ENCODE peak calls at places on chromosomes 3 and 15, in six cellular contexts. A is left ventricle myocardium inferior, M is omental fat pad, J is esophagus squamous epithelium, Q is mammary epithelial cell, W is B cell. X is an unnamed sample.

GRCh38 chr3:71217640-71218222 is 365.8 kb downstream of the FOXP1 start:
- DNase-seq in A (no peak), M (no peak), J (no peak), Q (no peak), W (no peak), X (no peak)

GRCh38 chr15:79987569-79987955 is 16.6 kb upstream of the BCL2A1 start:
- DNase-seq in A (no peak), M (no peak), J (no peak), Q (no peak), W (no peak), X (no peak)

GRCh38 chr3:34346656-34347055 is 548.2 kb downstream of the PDCD6IP start:
- DNase-seq in A (no peak), M (no peak), J (no peak), Q (no peak), W (no peak), X (no peak)

GRCh38 chr3:42663581-42664442 is 10.3 kb downstream of the ZBTB47 start:
- DNase-seq in A (no peak), M (no peak), J (no peak), Q (no peak), W (peak), X (no peak)

GRCh38 chr3:25665646-25666136 is 984 bp upstream of the TOP2B start:
- DNase-seq in A (no peak), M (no peak), J (no peak), Q (no peak), W (no peak), X (no peak)

GRCh38 chr3:140597364-140597763 is 80.5 kb upstream of the TRIM42 start:
- DNase-seq in A (no peak), M (no peak), J (no peak), Q (no peak), W (no peak), X (no peak)

GRCh38 chr3:115341208-115341607 is 194.1 kb upstream of the ZBTB20 start:
- DNase-seq in A (no peak), M (no peak), J (no peak), Q (peak), W (no peak), X (no peak)

GRCh38 chr3:64161481-64161952 is 63.7 kb downstream of the PRICKLE2 start:
- DNase-seq in A (no peak), M (no peak), J (no peak), Q (peak), W (no peak), X (no peak)

GRCh38 chr3:42502429-42503250 is at the start of gene VIPR1:
- DNase-seq in A (peak), M (no peak), J (peak), Q (peak), W (peak), X (peak)

DNA sequence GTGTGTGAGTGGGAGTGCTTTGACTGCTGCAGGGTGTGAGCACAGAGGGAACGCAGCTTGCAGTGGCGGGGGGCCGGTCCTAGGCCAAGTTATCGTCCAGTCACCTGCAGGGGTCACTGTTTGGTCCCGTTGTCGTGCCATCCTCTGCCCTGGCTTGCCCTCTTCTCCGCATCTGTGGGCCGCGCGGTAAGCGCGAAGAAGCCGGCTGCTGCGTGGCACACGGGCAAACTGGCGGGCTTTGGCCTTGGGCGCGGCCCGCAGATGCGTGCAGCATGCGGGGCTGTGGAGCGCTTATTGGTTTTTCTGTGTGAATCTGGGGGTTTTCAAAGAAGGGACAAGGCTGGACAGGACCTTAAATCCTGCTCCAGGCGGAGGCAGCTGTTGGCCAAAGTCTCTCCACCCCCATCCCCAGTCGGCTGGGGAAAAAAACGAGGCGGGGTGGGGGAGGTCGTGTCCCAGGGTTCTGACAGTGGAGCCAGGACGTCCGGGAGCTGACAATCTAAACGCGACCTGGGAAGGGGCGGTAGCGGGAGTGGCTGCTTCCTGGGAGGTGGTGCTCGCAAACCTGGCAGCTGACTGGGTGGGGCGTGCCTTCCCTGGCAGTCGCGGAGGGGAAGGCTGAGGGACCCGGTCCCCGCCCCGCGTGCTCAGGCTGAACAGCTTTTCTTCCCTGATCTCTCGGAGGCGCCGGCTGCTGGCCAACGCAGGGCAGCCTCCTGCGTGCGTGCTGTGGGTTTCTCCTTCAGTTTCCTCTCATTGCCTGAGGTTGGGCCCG is 39.7 kb upstream of the VEPH1 start:
- DNase-seq in A (peak), M (no peak), J (no peak), Q (peak), W (peak), X (no peak)
- TF ChIP-seq CTCF in A (peak), M (no peak), J (no peak), Q (no peak), W (no peak), X (peak)

DNA sequence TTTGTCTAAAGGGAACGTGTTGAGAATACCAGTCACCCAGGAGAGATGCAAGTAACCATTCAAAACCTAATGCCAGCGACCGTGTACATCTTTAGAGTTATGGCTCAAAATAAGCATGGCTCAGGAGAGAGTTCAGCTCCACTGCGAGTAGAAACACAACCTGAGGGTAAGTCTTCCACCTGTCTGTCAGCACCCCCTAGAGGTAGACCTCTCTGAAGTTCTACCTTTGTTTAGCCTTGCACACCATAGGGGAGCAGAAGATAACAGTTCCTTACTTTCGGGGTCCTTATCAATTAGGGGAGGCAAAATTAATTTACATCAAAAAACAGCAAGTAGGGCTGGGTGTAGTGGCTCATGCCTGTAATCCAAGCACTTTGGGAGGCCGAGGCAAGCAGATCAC is 124.4 kb downstream of the HCN4 start:
- DNase-seq in A (no peak), M (no peak), J (no peak), Q (peak), W (no peak), X (no peak)
- TF ChIP-seq CTCF in A (peak), M (no peak), J (no peak), Q (peak), W (peak), X (peak)

GRCh38 chr3:139236336-139236735 is 107.5 kb upstream of the MRPS22 start:
- DNase-seq in A (no peak), M (no peak), J (no peak), Q (no peak), W (no peak), X (no peak)

GRCh38 chr3:139238281-139239030 is 105.4 kb upstream of the MRPS22 start:
- DNase-seq in A (no peak), M (no peak), J (no peak), Q (no peak), W (no peak), X (no peak)

GRCh38 chr3:139241783-139242182 is 102.0 kb upstream of the MRPS22 start:
- DNase-seq in A (no peak), M (no peak), J (no peak), Q (no peak), W (no peak), X (no peak)
- TF ChIP-seq CTCF in A (no peak), M (no peak), J (no peak), Q (peak), W (no peak), X (no peak)

GRCh38 chr3:81242871-81243270 is 518.6 kb downstream of the GBE1 start:
- DNase-seq in A (no peak), M (no peak), J (no peak), Q (no peak), W (no peak), X (no peak)
- TF ChIP-seq CTCF in A (peak), M (no peak), J (no peak), Q (peak), W (no peak), X (peak)

GRCh38 chr15:92304239-92304975 is 89.3 kb upstream of the ST8SIA2 start:
- DNase-seq in A (no peak), M (no peak), J (no peak), Q (no peak), W (no peak), X (no peak)

GRCh38 chr15:92305342-92305741 is 88.3 kb upstream of the ST8SIA2 start:
- DNase-seq in A (no peak), M (no peak), J (no peak), Q (no peak), W (no peak), X (no peak)

DNA sequence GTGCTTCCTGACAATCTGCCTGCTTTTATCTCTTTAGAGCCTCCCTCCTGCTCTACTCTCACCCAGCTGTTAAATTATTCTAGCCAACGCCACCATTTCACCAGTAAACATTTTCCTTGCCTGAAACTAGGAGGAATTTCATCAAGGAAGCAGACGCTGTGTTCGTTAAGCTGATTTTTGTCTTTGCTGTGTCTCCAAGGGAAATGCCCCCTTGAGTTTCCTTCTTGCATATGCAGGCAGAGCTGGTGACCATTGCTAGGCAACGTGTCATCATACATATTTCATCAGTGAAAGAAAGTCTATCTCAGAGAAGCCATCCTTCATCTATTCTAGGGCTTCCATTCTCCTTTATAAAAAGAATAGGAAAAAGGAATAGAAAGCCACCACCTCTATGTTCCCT is 87.0 kb upstream of the ST8SIA2 start:
- DNase-seq in A (no peak), M (no peak), J (no peak), Q (peak), W (no peak), X (no peak)
- TF ChIP-seq CTCF in A (peak), M (no peak), J (no peak), Q (peak), W (no peak), X (peak)

DNA sequence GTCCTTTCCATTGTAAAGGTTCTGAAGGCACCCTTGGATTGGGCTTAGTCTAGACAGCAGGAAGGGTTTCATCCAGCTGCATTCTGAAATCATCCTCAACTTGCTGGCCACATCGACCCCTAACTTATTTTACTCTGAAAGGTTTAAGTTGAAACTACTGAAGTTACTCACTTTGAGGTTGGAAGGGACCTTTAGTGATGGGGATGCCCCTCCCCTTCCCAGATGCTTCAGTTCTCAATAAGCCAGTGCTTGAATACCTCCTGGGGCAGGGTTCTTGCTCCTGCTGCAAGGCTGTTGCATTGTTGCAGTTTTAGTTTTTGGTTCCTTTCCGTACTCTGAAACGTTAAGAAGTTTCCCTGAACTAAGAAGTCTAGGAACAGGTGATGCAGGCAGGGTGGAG is 26.4 kb downstream of the FGD5 start:
- DNase-seq in A (no peak), M (no peak), J (no peak), Q (no peak), W (no peak), X (no peak)
- TF ChIP-seq CTCF in A (no peak), M (no peak), J (no peak), Q (no peak), W (no peak), X (no peak)

DNA sequence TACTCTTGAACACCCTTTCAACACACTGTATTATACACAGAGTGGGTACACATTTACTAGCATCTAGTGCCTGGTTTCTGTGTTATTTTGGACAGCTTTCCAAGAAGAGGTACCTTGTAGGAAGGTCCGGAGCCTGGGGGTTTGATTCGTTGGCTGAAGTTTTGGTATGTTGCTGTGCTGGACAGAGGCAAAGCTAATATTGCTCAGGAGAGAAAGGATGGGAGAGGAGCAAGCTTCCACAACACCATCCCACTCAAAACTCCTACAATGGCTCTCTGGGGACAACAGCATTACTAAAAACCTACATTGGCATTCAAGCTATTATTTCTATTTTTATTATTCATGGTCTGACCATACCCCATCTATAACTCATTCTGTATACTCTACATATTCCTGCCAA is 1.1 kb upstream of the LYSMD2 start:
- DNase-seq in A (no peak), M (no peak), J (no peak), Q (no peak), W (no peak), X (no peak)
- TF ChIP-seq CTCF in A (no peak), M (no peak), J (no peak), Q (no peak), W (no peak), X (no peak)

GRCh38 chr3:39406368-39407258 is at the start of gene RPSA:
- DNase-seq in A (peak), M (peak), J (peak), Q (peak), W (peak), X (peak)
- TF ChIP-seq CTCF in A (peak), M (no peak), J (peak), Q (peak), W (peak), X (peak)